ENCODE peak calls at places on chromosomes 12 and 14, in seven cellular contexts. S, I, P, F, T, W and B are unnamed samples.

GRCh38 chr14:47665337-47666134 is 9.9 kb downstream of the MDGA2 start:
- DNase-seq in S (no peak), I (no peak), P (no peak), F (no peak), T (no peak), W (no peak), B (no peak)

GRCh38 chr14:81432171-81432570 is 32.0 kb upstream of the STON2 start:
- DNase-seq in S (no peak), I (no peak), P (peak), F (no peak), T (no peak), W (no peak), B (no peak)

GRCh38 chr12:113260127-113260526 is 38.9 kb downstream of the TPCN1 start:
- DNase-seq in S (no peak), I (no peak), P (no peak), F (no peak), T (no peak), W (no peak), B (no peak)

GRCh38 chr12:80045594-80045993 is 53.7 kb upstream of the OTOGL start:
- DNase-seq in S (no peak), I (peak), P (peak), F (no peak), T (peak), W (no peak), B (no peak)

GRCh38 chr12:57604454-57605307 is at the start of gene DTX3:
- DNase-seq in S (peak), I (no peak), P (no peak), F (peak), T (no peak), W (peak), B (peak)

GRCh38 chr12:124361074-124361965 is 66.4 kb downstream of the RFLNA start:
- DNase-seq in S (peak), I (no peak), P (peak), F (no peak), T (no peak), W (no peak), B (no peak)

GRCh38 chr14:68665792-68666195 is 127.1 kb downstream of the ZFP36L1 start:
- DNase-seq in S (peak), I (no peak), P (no peak), F (no peak), T (no peak), W (no peak), B (no peak)

GRCh38 chr12:3293446-3294161 is 197.4 kb upstream of the PRMT8 start:
- DNase-seq in S (no peak), I (no peak), P (peak), F (no peak), T (no peak), W (peak), B (no peak)

GRCh38 chr14:63727231-63727735 is 582 bp downstream of the SGPP1 start:
- DNase-seq in S (peak), I (no peak), P (no peak), F (peak), T (peak), W (peak), B (peak)

GRCh38 chr12:109765493-109765810 is 51.8 kb downstream of the FAM222A start:
- DNase-seq in S (peak), I (no peak), P (no peak), F (no peak), T (no peak), W (no peak), B (no peak)

GRCh38 chr12:131723532-131723931 is 12.6 kb downstream of the SFSWAP start:
- DNase-seq in S (no peak), I (no peak), P (no peak), F (peak), T (no peak), W (no peak), B (no peak)

GRCh38 chr14:91144425-91145145 is 30.7 kb downstream of the DGLUCY start:
- DNase-seq in S (no peak), I (no peak), P (peak), F (peak), T (peak), W (no peak), B (no peak)

GRCh38 chr14:95922080-95922479 is 45.4 kb downstream of the TUNAR start:
- DNase-seq in S (no peak), I (no peak), P (no peak), F (no peak), T (no peak), W (no peak), B (no peak)

GRCh38 chr14:31945074-31945613 is 132.0 kb upstream of the ARHGAP5 start:
- DNase-seq in S (no peak), I (no peak), P (no peak), F (no peak), T (no peak), W (no peak), B (no peak)

GRCh38 chr14:53571990-53572389 is 384.6 kb downstream of the BMP4 start:
- DNase-seq in S (no peak), I (no peak), P (no peak), F (peak), T (peak), W (no peak), B (no peak)

GRCh38 chr14:26444745-26445144 is 153.1 kb downstream of the NOVA1 start:
- DNase-seq in S (no peak), I (no peak), P (peak), F (peak), T (no peak), W (no peak), B (no peak)

GRCh38 chr14:60217713-60218112 is 31.3 kb upstream of the PPM1A start:
- DNase-seq in S (no peak), I (no peak), P (no peak), F (no peak), T (no peak), W (no peak), B (no peak)

GRCh38 chr12:5692850-5693249 is 252.2 kb downstream of the ANO2 start:
- DNase-seq in S (no peak), I (no peak), P (no peak), F (no peak), T (no peak), W (no peak), B (no peak)

GRCh38 chr12:90333384-90333783 is 621.6 kb downstream of the CCER1 start:
- DNase-seq in S (no peak), I (no peak), P (no peak), F (no peak), T (no peak), W (no peak), B (no peak)

GRCh38 chr14:56514663-56515371 is 64.8 kb upstream of the TMEM260 start:
- DNase-seq in S (no peak), I (no peak), P (no peak), F (no peak), T (no peak), W (no peak), B (no peak)

GRCh38 chr12:122116707-122117535 is 38.4 kb downstream of the MLXIP start:
- DNase-seq in S (no peak), I (no peak), P (no peak), F (no peak), T (no peak), W (no peak), B (no peak)
- TF ChIP-seq CTCF in S (no peak), I (no peak), P (no peak), F (no peak), T (no peak), W (peak), B (no peak)

GRCh38 chr12:93777249-93777648 is 100.1 kb downstream of the CRADD start:
- DNase-seq in S (peak), I (no peak), P (no peak), F (no peak), T (no peak), W (no peak), B (no peak)

GRCh38 chr12:93778306-93778705 is 101.1 kb downstream of the CRADD start:
- DNase-seq in S (peak), I (peak), P (peak), F (no peak), T (peak), W (no peak), B (peak)

GRCh38 chr12:93782854-93783253 is 105.7 kb downstream of the CRADD start:
- DNase-seq in S (no peak), I (no peak), P (no peak), F (no peak), T (no peak), W (no peak), B (no peak)

GRCh38 chr12:93776581-93777018 is 99.4 kb downstream of the CRADD start:
- DNase-seq in S (no peak), I (peak), P (no peak), F (no peak), T (peak), W (no peak), B (no peak)

GRCh38 chr12:93780115-93780641 is 103.0 kb downstream of the CRADD start:
- DNase-seq in S (no peak), I (no peak), P (no peak), F (no peak), T (no peak), W (no peak), B (no peak)
- TF ChIP-seq CTCF in S (no peak), I (no peak), P (no peak), F (no peak), T (no peak), W (no peak), B (no peak)

DNA sequence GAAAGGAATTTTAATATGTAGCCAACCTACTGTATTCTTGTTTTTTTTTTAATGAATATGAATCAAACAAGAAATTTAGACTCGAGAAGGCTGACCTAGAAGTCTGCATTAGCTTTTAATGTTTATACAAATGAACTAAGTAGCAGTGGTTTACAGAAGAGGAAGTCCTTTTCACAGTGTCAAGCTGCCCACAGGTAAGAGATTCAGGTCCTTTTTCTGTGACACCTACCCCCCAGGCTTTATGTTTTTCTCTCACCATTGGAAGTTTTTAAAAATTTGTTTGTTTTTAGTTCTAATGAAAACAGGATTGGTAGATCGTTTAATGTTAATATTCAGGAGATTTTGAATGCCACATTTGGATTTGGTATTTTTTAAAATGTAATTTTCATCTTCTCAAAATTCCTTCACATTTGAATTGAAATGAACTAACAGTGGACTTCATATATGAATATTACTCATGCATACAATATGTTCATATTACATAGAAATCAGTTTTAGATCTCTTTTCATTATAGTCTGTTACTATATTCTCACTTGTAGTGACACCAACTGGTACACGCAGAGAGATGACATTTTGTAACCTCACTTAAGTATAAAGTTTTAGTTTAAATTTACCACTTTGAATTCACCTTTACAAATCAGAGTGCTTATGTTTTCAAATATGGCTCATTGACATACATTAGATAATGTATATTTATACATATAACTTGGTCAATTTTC is 29.7 kb downstream of the ATF7IP start:
- DNase-seq in S (no peak), I (no peak), P (no peak), F (no peak), T (no peak), W (no peak), B (no peak)
- TF ChIP-seq CTCF in S (no peak), I (no peak), P (no peak), F (no peak), T (no peak), W (no peak), B (no peak)

DNA sequence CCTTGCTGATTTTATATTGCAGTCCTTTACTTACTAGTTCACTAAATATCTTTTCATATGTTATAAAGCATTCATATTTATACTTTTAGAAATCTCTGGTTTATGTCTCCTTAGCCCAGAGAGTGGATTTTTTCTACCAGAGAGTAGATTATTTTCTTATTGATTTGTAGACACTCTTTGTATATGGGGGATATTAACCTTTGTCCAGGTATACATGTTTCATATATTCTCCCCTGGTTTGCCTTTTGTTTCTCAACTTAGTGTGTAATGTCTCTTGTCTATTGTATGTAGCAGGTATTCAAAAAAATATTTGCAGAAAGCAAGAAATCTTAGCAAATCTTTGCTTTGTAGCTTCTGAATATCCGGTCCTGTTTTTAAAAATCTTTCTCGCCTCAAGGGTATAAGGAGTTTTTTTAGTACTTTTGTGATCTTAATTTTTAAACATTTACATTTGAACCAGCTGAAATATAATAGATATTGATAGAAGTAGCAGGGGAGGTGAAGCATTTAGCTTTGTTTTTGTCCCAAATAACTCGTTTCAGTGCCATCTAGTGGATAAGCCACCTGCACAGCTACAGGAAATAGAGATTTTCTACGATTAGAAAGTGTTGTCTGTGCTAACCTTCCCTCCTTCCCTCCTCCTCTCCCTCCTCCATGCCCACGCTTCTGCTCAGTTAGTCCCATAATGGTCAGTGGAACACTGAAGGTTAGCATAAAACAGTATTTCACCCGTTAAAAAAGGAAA is 97.0 kb downstream of the PHETA1 start:
- DNase-seq in S (no peak), I (no peak), P (no peak), F (no peak), T (no peak), W (no peak), B (no peak)
- TF ChIP-seq CTCF in S (no peak), I (no peak), P (peak), F (peak), T (peak), W (peak), B (no peak)

DNA sequence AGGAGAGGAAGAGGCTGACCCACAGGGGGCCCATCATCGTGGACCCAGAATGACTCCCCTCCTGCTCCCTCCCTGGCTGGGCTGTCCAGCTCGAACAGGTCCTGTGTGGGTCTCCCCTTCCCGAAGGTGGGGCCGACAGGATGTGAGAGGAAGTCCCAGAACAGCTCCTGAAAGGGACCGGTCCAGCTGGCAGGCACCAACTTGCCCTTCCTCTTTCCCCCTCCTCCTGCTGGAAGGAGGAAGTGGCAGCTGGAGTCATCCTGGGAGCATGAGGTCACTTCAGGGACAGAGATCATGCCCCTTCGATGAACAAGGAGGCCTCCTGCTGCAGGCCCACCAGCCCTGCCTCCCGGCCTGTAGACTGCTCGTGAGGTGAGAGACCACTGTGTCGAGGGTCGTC is 35.0 kb upstream of the BEGAIN start:
- DNase-seq in S (peak), I (no peak), P (peak), F (no peak), T (no peak), W (no peak), B (no peak)
- TF ChIP-seq CTCF in S (no peak), I (no peak), P (no peak), F (no peak), T (no peak), W (no peak), B (no peak)